ENCODE peak calls at places on chromosomes 16 and 17, in four cellular contexts. M, I, O and E are unnamed samples.

GRCh38 chr16:75458029-75458428 is 6.5 kb downstream of the TMEM170A start:
- DNase-seq in M (no peak), I (no peak), O (no peak), E (no peak)

GRCh38 chr17:16178836-16179235 is 36.5 kb downstream of the NCOR1 start:
- DNase-seq in M (no peak), I (no peak), O (no peak), E (no peak)

GRCh38 chr17:52079496-52079895 is 79.0 kb downstream of the CA10 start:
- DNase-seq in M (no peak), I (no peak), O (no peak), E (no peak)

GRCh38 chr17:52828621-52829020 is 670.1 kb upstream of the CA10 start:
- DNase-seq in M (no peak), I (no peak), O (no peak), E (peak; percentile 62)

GRCh38 chr17:309361-309888 is 43.2 kb downstream of the RPH3AL start:
- DNase-seq in M (no peak), I (no peak), O (peak; percentile 87), E (peak; percentile 26)

GRCh38 chr16:66872927-66873684 is 7.2 kb upstream of the PDP2 start:
- DNase-seq in M (peak; percentile 86), I (peak; percentile 91), O (peak; percentile 93), E (peak; percentile 100)

GRCh38 chr17:78252111-78252634 is 20.7 kb downstream of the TMEM235 start:
- DNase-seq in M (no peak), I (no peak), O (no peak), E (no peak)

GRCh38 chr17:33667052-33667509 is 374.0 kb upstream of the ASIC2 start:
- DNase-seq in M (no peak), I (no peak), O (no peak), E (peak; percentile 33)

GRCh38 chr17:82091264-82092066 is 6.6 kb downstream of the FASN start:
- DNase-seq in M (no peak), I (no peak), O (no peak), E (no peak)

GRCh38 chr16:84841787-84842300 is 22.1 kb downstream of the CRISPLD2 start:
- DNase-seq in M (no peak), I (no peak), O (peak; percentile 94), E (no peak)

GRCh38 chr16:4016648-4017047 is 99.6 kb downstream of the ADCY9 start:
- DNase-seq in M (no peak), I (no peak), O (no peak), E (peak; percentile 20)

GRCh38 chr17:82605939-82606600 is 42.2 kb downstream of the WDR45B start:
- DNase-seq in M (no peak), I (no peak), O (no peak), E (no peak)

GRCh38 chr17:74798239-74798707 is 22.1 kb upstream of the NAT9 start:
- DNase-seq in M (no peak), I (peak; percentile 24), O (no peak), E (peak; percentile 67)